ENCODE peak calls at places on chromosomes 12 and 14, in nine cellular contexts. R is upper lobe of right lung, U is AG04450, Q is endothelial cell of umbilical vein, X is fibroblast of lung, Y is uterus, L is right cardiac atrium, D is psoas muscle, A is adipocyte. P is an unnamed sample.

GRCh38 chr12:75951399-75952228 is 80.0 kb downstream of the PHLDA1 start:
- DNase-seq in U (no peak), R (no peak), L (no peak), A (no peak), X (peak; percentile 24), D (no peak), Q (peak; percentile 43), Y (no peak), P (no peak)

GRCh38 chr14:72736791-72737559 is 156.9 kb downstream of the DPF3 start:
- DNase-seq in U (no peak), Y (no peak), D (no peak), X (peak; percentile 64), Q (no peak), A (no peak), R (no peak), L (no peak), P (no peak)

GRCh38 chr14:54470701-54471100 is 18.1 kb downstream of the GMFB start:
- DNase-seq in X (no peak), A (no peak), U (no peak), Q (no peak), L (no peak), Y (no peak), R (no peak), D (no peak), P (no peak)

GRCh38 chr12:131457331-131458047 is 253.4 kb upstream of the SFSWAP start:
- DNase-seq in U (no peak), R (peak; percentile 54), Y (no peak), X (no peak), Q (no peak), L (no peak), A (no peak), D (no peak), P (no peak)

GRCh38 chr12:121326996-121327674 is 25.1 kb downstream of the ANAPC5 start:
- DNase-seq in X (no peak), Q (peak; percentile 75), L (no peak), D (peak; percentile 52), Y (no peak), R (no peak), U (no peak), A (no peak), P (no peak)

GRCh38 chr12:108312885-108313203 is 26.3 kb downstream of the CMKLR1 start:
- DNase-seq in Q (peak; percentile 69), D (peak; percentile 58), R (peak; percentile 77), X (no peak), L (peak; percentile 78), Y (peak; percentile 58), A (peak; percentile 76), U (no peak), P (peak; percentile 85)

GRCh38 chr12:14416658-14417057 is 51.2 kb downstream of the ATF7IP start:
- DNase-seq in U (peak; percentile 82), X (peak; percentile 96), L (no peak), Q (peak; percentile 96), R (no peak), A (peak; percentile 80), Y (no peak), D (no peak), P (no peak)

GRCh38 chr12:14741942-14742341 is 45.5 kb upstream of the GUCY2C start:
- DNase-seq in Q (no peak), A (no peak), Y (no peak), U (no peak), R (no peak), D (no peak), X (no peak), L (no peak), P (no peak)

GRCh38 chr14:68544150-68544892 is 248.5 kb downstream of the ZFP36L1 start:
- DNase-seq in X (peak; percentile 99), A (peak; percentile 92), Q (peak; percentile 85), U (peak; percentile 97), Y (peak; percentile 97), L (peak; percentile 79), R (no peak), D (peak; percentile 79), P (peak; percentile 89)

GRCh38 chr14:103157969-103158368 is 34.7 kb downstream of the TNFAIP2 start:
- DNase-seq in R (no peak), D (no peak), X (no peak), A (no peak), Y (no peak), U (no peak), L (no peak), Q (no peak), P (no peak)

GRCh38 chr12:107485731-107486130 is 199.9 kb upstream of the PWP1 start:
- DNase-seq in D (no peak), R (no peak), U (no peak), L (no peak), X (no peak), A (peak; percentile 10), Y (no peak), Q (no peak), P (no peak)

GRCh38 chr14:77965919-77966435 is 166.1 kb downstream of the ADCK1 start:
- DNase-seq in X (peak; percentile 11), U (no peak), Q (peak; percentile 5), R (peak; percentile 69), A (peak; percentile 19), D (no peak), Y (no peak), L (no peak), P (peak; percentile 43)

GRCh38 chr12:92721668-92722067 is 18.9 kb downstream of the PLEKHG7 start:
- DNase-seq in R (no peak), L (no peak), A (no peak), D (no peak), X (no peak), U (no peak), Y (no peak), Q (no peak), P (no peak)

GRCh38 chr14:95614335-95614734 is 71.9 kb upstream of the TCL1B start:
- DNase-seq in U (no peak), D (no peak), X (no peak), Y (no peak), R (no peak), L (no peak), A (no peak), Q (no peak), P (no peak)

DNA sequence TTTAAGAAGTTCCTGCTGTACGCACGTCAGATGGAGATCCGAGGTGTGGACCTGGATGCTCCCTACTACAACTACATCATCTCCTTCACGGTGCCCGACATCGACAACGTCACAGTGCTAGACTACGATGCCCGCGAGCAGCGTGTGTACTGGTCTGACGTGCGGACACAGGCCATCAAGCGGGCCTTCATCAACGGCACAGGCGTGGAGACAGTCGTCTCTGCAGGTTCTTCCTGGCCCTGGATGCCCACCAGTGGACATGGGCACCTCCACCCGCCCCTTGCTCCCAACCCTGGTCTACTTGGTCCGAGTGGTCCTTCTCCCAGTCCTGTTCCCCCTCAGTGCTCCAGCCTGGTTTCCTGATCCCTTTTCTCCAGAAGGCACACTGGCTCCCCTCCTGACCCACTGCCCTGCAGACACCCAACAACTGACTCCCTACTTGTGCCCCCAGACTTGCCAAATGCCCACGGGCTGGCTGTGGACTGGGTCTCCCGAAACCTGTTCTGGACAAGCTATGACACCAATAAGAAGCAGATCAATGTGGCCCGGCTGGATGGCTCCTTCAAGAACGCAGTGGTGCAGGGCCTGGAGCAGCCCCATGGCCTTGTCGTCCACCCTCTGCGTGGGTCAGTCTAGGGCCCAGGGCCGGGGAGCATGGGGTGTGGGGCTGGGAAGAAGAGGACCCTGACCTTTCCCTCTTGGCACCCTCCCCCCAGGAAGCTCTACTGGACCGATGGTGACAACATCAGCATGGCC is 32.1 kb upstream of the LRP1-AS start:
- DNase-seq in U (no peak), Y (no peak), A (no peak), Q (no peak), R (no peak), L (no peak), X (no peak), D (no peak), P (no peak)
- H3K9me3 ChIP-seq in U (no peaks in the 10 kb centered on the region), Y (no peaks in the 10 kb centered on the region), A (no peaks in the 10 kb centered on the region), Q (no peaks in the 10 kb centered on the region), R (no peaks in the 10 kb centered on the region), L (no peaks in the 10 kb centered on the region), X (no peaks in the 10 kb centered on the region), D (no peaks in the 10 kb centered on the region), P (no peaks in the 10 kb centered on the region)

GRCh38 chr12:61272441-61272840 is 987.8 kb upstream of the USP15 start:
- DNase-seq in A (no peak), X (peak; percentile 0), U (no peak), R (no peak), Q (no peak), L (no peak), D (no peak), Y (no peak), P (no peak)
- H3K9me3 ChIP-seq in A (no peaks in the 10 kb centered on the region), X (no peaks in the 10 kb centered on the region), U (peaks cover 3% of the 10 kb centered on the region), R (no peaks in the 10 kb centered on the region), Q (peaks cover 2% of the 10 kb centered on the region), L (no peaks in the 10 kb centered on the region), D (no peaks in the 10 kb centered on the region), Y (no peaks in the 10 kb centered on the region), P (no peaks in the 10 kb centered on the region)

DNA sequence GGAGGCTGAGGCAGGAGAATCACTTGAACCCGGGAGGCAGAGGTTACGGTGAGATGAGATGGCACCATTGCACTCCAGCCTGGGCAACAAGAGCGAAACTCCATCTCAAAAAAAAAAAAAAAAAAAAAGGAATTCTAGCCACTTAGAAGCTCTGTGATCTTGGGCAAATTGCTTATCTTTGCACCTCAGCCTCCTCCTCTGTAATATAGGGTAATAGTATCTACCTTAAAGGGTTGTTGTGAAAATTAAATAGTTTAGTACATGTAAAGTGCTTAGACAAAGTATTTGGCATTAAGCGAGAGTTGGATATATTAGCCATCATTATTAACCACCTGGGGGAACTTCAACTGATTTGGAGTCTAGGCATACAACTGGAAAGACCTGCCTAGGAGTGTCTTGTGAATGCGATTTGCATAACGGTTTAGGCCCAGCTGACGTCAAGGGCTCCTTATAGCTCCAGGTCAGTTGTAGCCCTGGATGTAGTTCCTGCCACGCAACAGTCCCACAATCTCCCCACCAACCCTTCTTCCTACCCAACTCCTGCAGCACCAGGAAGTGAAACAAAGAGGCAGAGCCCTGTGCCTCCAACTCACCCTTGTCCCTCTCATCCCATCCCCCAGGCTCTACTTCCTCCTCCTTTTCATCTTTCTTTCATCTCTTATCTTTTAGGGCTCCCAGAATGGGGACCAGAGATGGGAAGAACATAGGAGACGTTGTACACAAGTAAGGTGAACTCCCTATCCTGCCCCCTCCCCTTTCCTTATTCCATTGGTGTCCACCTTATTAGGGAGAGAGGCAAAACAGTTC is 2.1 kb upstream of the IL23A start:
- DNase-seq in X (no peak), R (no peak), L (no peak), D (no peak), A (no peak), Y (no peak), U (no peak), Q (no peak), P (no peak)
- H3K9me3 ChIP-seq in X (no peaks in the 10 kb centered on the region), R (no peaks in the 10 kb centered on the region), L (no peaks in the 10 kb centered on the region), D (no peaks in the 10 kb centered on the region), A (no peaks in the 10 kb centered on the region), Y (no peaks in the 10 kb centered on the region), U (no peaks in the 10 kb centered on the region), Q (no peaks in the 10 kb centered on the region), P (no peaks in the 10 kb centered on the region)

GRCh38 chr12:87368259-87368658 is 660.9 kb downstream of the C12orf50 start:
- DNase-seq in R (no peak), X (no peak), L (no peak), A (no peak), Y (no peak), U (no peak), Q (no peak), D (no peak), P (no peak)

GRCh38 chr12:87369161-87369560 is 660.0 kb downstream of the C12orf50 start:
- DNase-seq in Y (no peak), U (no peak), Q (no peak), R (no peak), D (no peak), A (no peak), X (no peak), L (no peak), P (no peak)

GRCh38 chr12:87363497-87364084 is 665.6 kb downstream of the C12orf50 start:
- DNase-seq in D (no peak), U (no peak), X (no peak), Y (no peak), Q (no peak), L (no peak), A (no peak), R (peak; percentile 27), P (no peak)

GRCh38 chr12:87365423-87365822 is 663.8 kb downstream of the C12orf50 start:
- DNase-seq in X (no peak), Q (no peak), L (no peak), Y (no peak), D (no peak), A (no peak), U (no peak), R (no peak), P (no peak)
- H3K9me3 ChIP-seq in X (no peaks in the 10 kb centered on the region), Q (no peaks in the 10 kb centered on the region), L (no peaks in the 10 kb centered on the region), Y (no peaks in the 10 kb centered on the region), D (no peaks in the 10 kb centered on the region), A (peaks cover 6% of the 10 kb centered on the region), U (no peaks in the 10 kb centered on the region), R (no peaks in the 10 kb centered on the region), P (no peaks in the 10 kb centered on the region)